ENCODE peak calls at places on chromosomes 1 and 21, in five cellular contexts. J, P, D, Z and O are unnamed samples.

GRCh38 chr1:42003433-42003832 is 84.7 kb upstream of the HIVEP3 start:
- DNase-seq in D (no peak), Z (no peak), J (no peak), P (no peak), O (no peak)

GRCh38 chr1:54230507-54231339 is 30.8 kb downstream of the MRPL37 start:
- DNase-seq in J (no peak), D (peak), Z (no peak), P (no peak), O (no peak)

GRCh38 chr1:65812065-65812464 is 19.4 kb downstream of the PDE4B start:
- DNase-seq in D (peak), Z (peak), P (peak), J (peak), O (no peak)

GRCh38 chr1:167617100-167617949 is 12.7 kb upstream of the RCSD1 start:
- DNase-seq in P (no peak), Z (no peak), J (no peak), D (peak), O (no peak)

GRCh38 chr21:35924714-35925301 is 135.5 kb downstream of the SETD4 start:
- DNase-seq in D (peak), J (no peak), P (no peak), Z (peak), O (no peak)

GRCh38 chr1:231211005-231211857 is 29.8 kb upstream of the GNPAT start:
- DNase-seq in D (peak), Z (peak), P (peak), J (peak), O (peak)

GRCh38 chr1:1205769-1206375 is 520 bp downstream of the TNFRSF18 start:
- DNase-seq in P (no peak), Z (no peak), J (no peak), D (no peak), O (no peak)

GRCh38 chr1:211901945-211902344 is 71.4 kb upstream of the LPGAT1 start:
- DNase-seq in J (no peak), Z (no peak), P (no peak), D (no peak), O (no peak)

GRCh38 chr21:33380483-33380998 is 22.7 kb upstream of the IFNGR2 start:
- DNase-seq in Z (peak), D (peak), J (peak), P (peak), O (peak)

GRCh38 chr1:34272152-34272551 is 95.4 kb downstream of the C1orf94 start:
- DNase-seq in Z (no peak), P (no peak), D (no peak), J (no peak), O (no peak)

GRCh38 chr1:165903672-165904071 is 76.3 kb downstream of the UCK2 start:
- DNase-seq in D (no peak), J (no peak), Z (no peak), P (no peak), O (no peak)

GRCh38 chr1:19311931-19312781 is at the start of the genes AKR7A2 and SLC66A1:
- DNase-seq in J (peak), Z (peak), D (peak), P (peak), O (peak)

GRCh38 chr1:216210081-216210480 is 213.2 kb downstream of the USH2A start:
- DNase-seq in J (no peak), D (no peak), P (no peak), Z (no peak), O (no peak)